ENCODE peak calls at places on chromosome 10, in four cellular contexts. F is HepG2, P is K562, O is HCT116. N is an unnamed sample.

GRCh38 chr10:126218778-126219649 is 169.3 kb downstream of the ADAM12 start:
- DNase-seq in F (no peak), P (no peak), O (no peak), N (no peak)

GRCh38 chr10:43739171-43739570 is 90.5 kb upstream of the ZNF32 start:
- DNase-seq in F (no peak), P (no peak), O (no peak), N (no peak)

GRCh38 chr10:78332699-78333098 is 299.0 kb downstream of the RPS24 start:
- DNase-seq in F (no peak), P (no peak), O (no peak), N (no peak)

GRCh38 chr10:92756233-92757065 is 66.7 kb downstream of the HHEX start:
- DNase-seq in F (peak), P (peak), O (no peak), N (no peak)

GRCh38 chr10:93991596-93992284 is 2.0 kb upstream of the PLCE1 start:
- DNase-seq in F (peak), P (no peak), O (peak), N (no peak)

GRCh38 chr10:43679509-43679908 is 30.8 kb upstream of the ZNF32 start:
- DNase-seq in F (no peak), P (no peak), O (no peak), N (no peak)

GRCh38 chr10:127193125-127193524 is 3.3 kb downstream of the INSYN2A start:
- DNase-seq in F (no peak), P (no peak), O (no peak), N (no peak)

GRCh38 chr10:76937056-76937665 is 700.4 kb downstream of the KCNMA1 start:
- DNase-seq in F (no peak), P (no peak), O (no peak), N (no peak)

GRCh38 chr10:34494012-34494411 is 321.1 kb downstream of the PARD3 start:
- DNase-seq in F (no peak), P (no peak), O (no peak), N (no peak)

GRCh38 chr10:101018600-101019439 is 12.1 kb downstream of the PDZD7 start:
- DNase-seq in F (peak), P (peak), O (peak), N (no peak)

GRCh38 chr10:77604941-77605351 is 32.7 kb downstream of the KCNMA1 start:
- DNase-seq in F (no peak), P (no peak), O (no peak), N (no peak)

GRCh38 chr10:3136763-3137611 is 35.6 kb downstream of the PITRM1 start:
- DNase-seq in F (no peak), P (no peak), O (no peak), N (no peak)

DNA sequence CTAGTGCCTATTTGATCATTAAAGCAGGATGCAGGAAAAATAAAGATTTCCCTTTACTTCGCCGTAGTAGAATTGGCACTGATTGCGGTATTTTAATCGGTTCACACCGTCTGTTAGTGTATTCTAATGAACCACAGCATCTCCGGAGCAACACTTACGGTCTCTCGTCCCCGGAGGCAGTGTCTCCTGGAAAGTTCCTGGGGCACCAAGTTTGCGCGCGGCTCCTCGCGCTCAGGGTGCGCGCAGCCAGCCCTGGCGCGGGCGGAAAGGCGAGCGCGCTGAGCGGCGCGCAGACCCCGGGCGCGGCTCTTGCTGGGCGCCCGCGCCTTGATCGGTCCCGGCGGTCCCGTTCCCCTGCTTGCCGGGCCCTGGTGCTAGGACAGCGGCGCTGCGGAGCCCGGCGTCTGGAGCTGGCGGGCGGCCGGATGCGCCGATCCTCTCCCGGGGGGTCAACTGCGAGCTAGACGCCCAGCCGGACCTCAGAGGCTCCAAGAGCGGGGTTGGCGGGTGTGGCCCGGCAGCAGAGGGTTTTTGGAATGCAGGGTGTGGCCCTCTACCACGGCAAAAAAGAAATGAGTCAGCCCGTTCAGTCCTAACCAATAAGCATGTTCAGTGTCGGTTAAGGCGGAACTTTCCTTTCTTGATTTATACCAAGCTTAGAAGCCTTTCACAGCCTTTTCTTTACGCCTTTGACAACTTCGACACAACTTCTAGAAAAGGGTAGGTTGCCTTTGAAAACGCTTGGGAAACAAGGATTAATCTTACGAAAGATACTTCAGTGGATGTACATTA is 166.8 kb upstream of the ASAH2 start:
- DNase-seq in F (peak), P (peak), O (peak), N (no peak)
- H3K27ac ChIP-seq in F (peak), P (peak), O (peak), N (no peak)

GRCh38 chr10:125201108-125201524 is 40.8 kb upstream of the CTBP2 start:
- DNase-seq in F (no peak), P (no peak), O (peak), N (no peak)
- TF ChIP-seq REST in F (no peak), P (no peak), O (peak), N (peak)

DNA sequence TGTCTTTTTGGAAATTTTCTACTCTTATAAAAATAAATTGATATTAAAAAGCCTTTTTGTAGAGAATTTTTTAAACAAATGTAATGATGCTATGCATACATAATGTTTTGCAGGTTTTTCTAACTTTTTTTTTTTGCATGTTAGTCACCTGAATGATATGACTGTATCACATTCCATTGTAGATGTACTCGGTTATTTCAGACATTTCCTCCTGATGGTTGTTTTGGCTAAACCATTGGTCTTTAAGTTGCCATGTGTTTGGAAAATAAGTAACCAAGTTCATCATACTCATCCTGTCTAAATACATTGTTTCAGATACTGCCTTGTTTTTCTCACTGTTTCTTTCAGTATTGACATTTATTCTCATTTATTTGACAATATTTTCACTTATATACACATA is 25.8 kb downstream of the NHLRC2 start:
- DNase-seq in F (no peak), P (no peak), O (no peak), N (no peak)
- TF ChIP-seq TCF7L2 in F (no peak), P (no peak), O (no peak), N (no peak)

GRCh38 chr10:29635711-29636144 is 957 bp upstream of the SVIL start:
- DNase-seq in F (peak), P (no peak), O (no peak), N (no peak)
- H3K27ac ChIP-seq in F (peak), P (no peak), O (peak), N (peak)

GRCh38 chr10:46318808-46319207 is 32.0 kb downstream of the ANTXRL start:
- DNase-seq in F (no peak), P (no peak), O (no peak), N (no peak)
- TF ChIP-seq REST in F (no peak), P (no peak), O (no peak), N (no peak)

GRCh38 chr10:124657806-124658205 is 86.4 kb downstream of the FAM53B start:
- DNase-seq in F (no peak), P (no peak), O (no peak), N (no peak)
- TF ChIP-seq TCF7L2 in F (no peak), P (no peak), O (no peak), N (no peak)

DNA sequence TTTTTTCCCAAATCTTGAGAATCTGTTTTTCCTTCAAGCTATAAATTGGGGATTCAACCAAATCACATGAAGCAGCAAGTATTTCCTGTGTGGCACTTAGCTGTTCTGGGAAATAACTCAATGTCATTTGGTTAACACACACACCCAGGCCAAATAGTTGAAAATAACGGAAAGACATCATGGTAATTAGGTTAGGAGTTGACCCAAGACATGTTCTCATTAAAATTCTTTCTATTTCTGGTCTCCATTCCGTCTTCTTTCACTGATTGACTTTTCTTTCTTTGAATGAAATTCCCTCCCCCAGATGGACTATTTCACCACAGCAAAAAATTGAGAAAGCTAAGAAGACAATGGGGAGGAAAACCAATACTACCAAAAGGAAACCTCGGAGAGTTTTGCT is 30.5 kb downstream of the NRP1 start:
- DNase-seq in F (no peak), P (no peak), O (no peak), N (no peak)
- H3K27ac ChIP-seq in F (no peak), P (no peak), O (no peak), N (peak)

GRCh38 chr10:48655426-48656240 is 29.0 kb upstream of the WDFY4 start:
- DNase-seq in F (no peak), P (peak), O (no peak), N (peak)
- TF ChIP-seq REST in F (no peak), P (no peak), O (no peak), N (no peak)

DNA sequence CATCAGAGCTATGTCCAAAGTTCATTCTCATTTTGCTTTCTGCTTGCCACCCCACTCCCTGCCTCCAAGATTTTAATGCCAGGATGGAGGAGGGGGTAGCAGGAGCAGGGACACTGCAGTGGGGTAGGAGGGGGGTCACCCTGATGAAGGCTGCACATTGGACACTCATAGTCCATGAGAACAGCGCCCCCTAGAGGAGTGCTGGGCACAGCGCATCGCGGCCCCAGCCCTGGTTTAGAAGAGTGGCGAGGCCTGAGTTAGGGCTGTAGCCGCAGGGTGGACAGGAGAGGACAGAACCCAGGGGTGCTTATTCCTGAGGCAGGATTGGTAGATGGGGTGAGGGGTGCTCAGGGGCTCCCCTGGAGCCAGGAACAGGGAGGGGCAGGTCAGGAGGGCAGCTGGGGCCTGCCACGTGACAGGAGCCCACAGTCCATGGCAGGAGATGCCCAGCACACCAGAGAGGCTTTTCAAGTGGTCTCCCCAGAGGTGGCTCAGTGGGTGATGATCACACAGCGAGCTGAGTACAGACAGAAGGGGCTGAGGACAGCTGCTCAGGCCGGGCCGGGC is 71.4 kb downstream of the NEURL1 start:
- DNase-seq in F (peak), P (peak), O (peak), N (no peak)
- TF ChIP-seq TCF7L2 in F (no peak), P (no peak), O (no peak), N (no peak)

GRCh38 chr10:11010582-11010981 is 7.1 kb upstream of the CELF2 start:
- DNase-seq in F (no peak), P (no peak), O (no peak), N (no peak)
- H3K27ac ChIP-seq in F (no peak), P (no peak), O (no peak), N (no peak)

N was measured in Panc1.